ENCODE peak calls at places on chromosomes 4 and X, in nine cellular contexts. T is testis, Y is ovary, R is suprapubic skin, V is adrenal gland, D is tibial nerve, Z is upper lobe of left lung, K is A549, B is IMR-90. E is an unnamed sample.
A peak's percentile ranks its signal among the peaks of the same experiment; 100 is the strongest.

GRCh38 chr4:56066493-56066892 is 117.7 kb downstream of the CEP135 start:
- DNase-seq in T (no peak), Y (no peak), R (no peak), V (no peak), D (no peak), Z (no peak), K (no peak), B (no peak), E (no peak)

GRCh38 chr4:187139116-187139515 is 415.5 kb upstream of the FAT1 start:
- DNase-seq in T (no peak), Y (no peak), R (no peak), V (no peak), D (no peak), Z (no peak), K (no peak), B (no peak), E (no peak)

GRCh38 chr4:8089862-8090261 is 68.8 kb downstream of the ABLIM2 start:
- DNase-seq in T (no peak), Y (no peak), R (no peak), V (no peak), D (no peak), Z (no peak), K (no peak), B (no peak), E (no peak)

GRCh38 chrX:50698944-50699343 is 115.0 kb downstream of the SHROOM4 start:
- DNase-seq in T (no peak), Y (no peak), R (no peak), V (no peak), D (no peak), Z (no peak), K (no peak), B (peak; percentile 44), E (no peak)

GRCh38 chr4:179307297-179308136 is 1865.3 kb upstream of the AGA start:
- DNase-seq in T (peak; percentile 74), Y (no peak), R (no peak), V (no peak), D (peak; percentile 11), Z (no peak), K (peak; percentile 13), B (peak; percentile 23), E (peak; percentile 53)

GRCh38 chr4:132809298-132810032 is 339.6 kb upstream of the PCDH10 start:
- DNase-seq in T (no peak), Y (no peak), R (no peak), V (no peak), D (no peak), Z (no peak), K (no peak), B (no peak), E (no peak)

GRCh38 chrX:148874621-148875020 is 374.2 kb downstream of the AFF2 start:
- DNase-seq in T (no peak), Y (no peak), R (no peak), V (no peak), D (no peak), Z (no peak), K (no peak), B (peak; percentile 72), E (no peak)

GRCh38 chrX:152821145-152821765 is 9.3 kb downstream of the CETN2 start:
- DNase-seq in T (peak; percentile 36), Y (no peak), R (no peak), V (peak; percentile 50), D (no peak), Z (peak; percentile 26), K (peak; percentile 54), B (peak; percentile 32), E (peak; percentile 47)

GRCh38 chr4:182600093-182600492 is 317.1 kb downstream of the DCTD start:
- DNase-seq in T (no peak), Y (no peak), R (no peak), V (no peak), D (no peak), Z (no peak), K (no peak), B (peak; percentile 64), E (no peak)

GRCh38 chr4:15690020-15690809 is 8.6 kb downstream of the FAM200B start:
- DNase-seq in T (no peak), Y (no peak), R (no peak), V (no peak), D (no peak), Z (no peak), K (peak; percentile 88), B (peak; percentile 93), E (no peak)

GRCh38 chr4:11765849-11766453 is 337.3 kb upstream of the HS3ST1 start:
- DNase-seq in T (peak; percentile 26), Y (no peak), R (no peak), V (peak; percentile 38), D (peak; percentile 13), Z (no peak), K (peak; percentile 37), B (peak; percentile 37), E (peak; percentile 14)

GRCh38 chrX:71098302-71098701 is 2.7 kb downstream of the FOXO4 start:
- DNase-seq in T (peak; percentile 83), Y (peak; percentile 67), R (no peak), V (peak; percentile 60), D (peak; percentile 61), Z (peak; percentile 70), K (peak; percentile 55), B (peak; percentile 23), E (peak; percentile 86)

GRCh38 chr4:8055206-8055605 is 103.4 kb downstream of the ABLIM2 start:
- DNase-seq in T (no peak), Y (no peak), R (no peak), V (no peak), D (no peak), Z (no peak), K (no peak), B (no peak), E (no peak)

GRCh38 chrX:85003655-85004244 is at the start of gene APOOL:
- DNase-seq in T (peak; percentile 93), Y (peak; percentile 85), R (peak; percentile 83), V (peak; percentile 90), D (peak; percentile 78), Z (peak; percentile 86), K (peak; percentile 93), B (peak; percentile 88), E (peak; percentile 94)
- TF ChIP-seq POLR2A in T (no peak), Y (no peak), R (no peak), V (no peak), D (no peak), Z (peak; percentile 30), K (peak; percentile 40), B (no peak), E (peak; percentile 69)

DNA sequence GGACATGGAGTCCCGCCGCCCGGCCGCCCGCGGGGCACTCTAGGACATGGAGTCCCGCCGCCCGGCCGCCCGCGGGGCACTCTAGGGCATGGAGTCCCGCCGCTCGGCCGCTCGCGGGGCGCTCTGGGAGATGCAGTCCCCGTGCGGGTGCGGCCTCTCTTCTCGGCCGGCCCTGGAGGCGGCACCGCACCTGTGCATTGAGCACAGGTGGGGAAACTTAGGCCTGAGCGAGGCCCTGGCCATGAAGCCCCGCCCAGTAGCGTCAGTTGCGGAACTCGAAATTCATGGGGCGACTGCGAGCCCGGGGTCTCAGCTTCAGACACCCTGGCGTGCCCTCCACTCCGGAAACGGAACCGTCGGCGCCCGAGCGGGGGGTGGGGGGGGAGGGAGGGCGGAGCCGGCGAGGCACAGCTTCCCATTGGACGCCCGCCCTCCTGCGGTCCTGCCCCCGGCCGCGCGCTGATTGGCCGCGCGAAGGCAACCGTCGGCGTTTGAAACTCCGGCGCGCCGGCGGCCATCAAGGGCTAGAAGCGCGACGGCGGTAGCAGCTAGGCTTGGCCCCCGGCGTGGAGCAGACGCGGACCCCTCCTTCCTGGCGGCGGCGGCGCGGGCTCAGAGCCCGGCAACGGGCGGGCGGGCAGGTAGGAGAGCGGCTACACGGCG is at the start of the genes TACC3 and TMEM129:
- DNase-seq in T (peak; percentile 96), Y (peak; percentile 94), R (peak; percentile 96), V (peak; percentile 93), D (peak; percentile 89), Z (peak; percentile 97), K (peak; percentile 90), B (peak; percentile 87), E (peak; percentile 93)
- TF ChIP-seq POLR2A in T (no peak), Y (peak; percentile 18), R (no peak), V (peak; percentile 10), D (no peak), Z (peak; percentile 70), K (peak; percentile 53), B (peak; percentile 20), E (peak; percentile 37)

GRCh38 chrX:53442322-53442631 is 8.1 kb upstream of the HSD17B10 start:
- DNase-seq in T (no peak), Y (no peak), R (no peak), V (no peak), D (no peak), Z (peak; percentile 33), K (no peak), B (no peak), E (no peak)

GRCh38 chrX:53438832-53439230 is 4.7 kb upstream of the HSD17B10 start:
- DNase-seq in T (no peak), Y (no peak), R (no peak), V (no peak), D (no peak), Z (no peak), K (no peak), B (no peak), E (no peak)

GRCh38 chrX:53440101-53440500 is 5.9 kb upstream of the HSD17B10 start:
- DNase-seq in T (no peak), Y (no peak), R (no peak), V (no peak), D (no peak), Z (no peak), K (no peak), B (no peak), E (no peak)

GRCh38 chrX:53440631-53441517 is 6.7 kb upstream of the HSD17B10 start:
- DNase-seq in T (peak; percentile 21), Y (peak; percentile 82), R (peak; percentile 89), V (peak; percentile 95), D (peak; percentile 60), Z (peak; percentile 83), K (peak; percentile 48), B (peak; percentile 34), E (peak; percentile 73)

GRCh38 chrX:53441531-53442321 is 7.6 kb upstream of the HSD17B10 start:
- DNase-seq in T (peak; percentile 75), Y (peak; percentile 81), R (peak; percentile 82), V (peak; percentile 91), D (peak; percentile 14), Z (peak; percentile 88), K (peak; percentile 91), B (peak; percentile 49), E (peak; percentile 89)
- TF ChIP-seq POLR2A in T (no peak), Y (no peak), R (no peak), V (peak; percentile 32), D (no peak), Z (peak; percentile 39), K (peak; percentile 73), B (no peak), E (peak; percentile 68)

DNA sequence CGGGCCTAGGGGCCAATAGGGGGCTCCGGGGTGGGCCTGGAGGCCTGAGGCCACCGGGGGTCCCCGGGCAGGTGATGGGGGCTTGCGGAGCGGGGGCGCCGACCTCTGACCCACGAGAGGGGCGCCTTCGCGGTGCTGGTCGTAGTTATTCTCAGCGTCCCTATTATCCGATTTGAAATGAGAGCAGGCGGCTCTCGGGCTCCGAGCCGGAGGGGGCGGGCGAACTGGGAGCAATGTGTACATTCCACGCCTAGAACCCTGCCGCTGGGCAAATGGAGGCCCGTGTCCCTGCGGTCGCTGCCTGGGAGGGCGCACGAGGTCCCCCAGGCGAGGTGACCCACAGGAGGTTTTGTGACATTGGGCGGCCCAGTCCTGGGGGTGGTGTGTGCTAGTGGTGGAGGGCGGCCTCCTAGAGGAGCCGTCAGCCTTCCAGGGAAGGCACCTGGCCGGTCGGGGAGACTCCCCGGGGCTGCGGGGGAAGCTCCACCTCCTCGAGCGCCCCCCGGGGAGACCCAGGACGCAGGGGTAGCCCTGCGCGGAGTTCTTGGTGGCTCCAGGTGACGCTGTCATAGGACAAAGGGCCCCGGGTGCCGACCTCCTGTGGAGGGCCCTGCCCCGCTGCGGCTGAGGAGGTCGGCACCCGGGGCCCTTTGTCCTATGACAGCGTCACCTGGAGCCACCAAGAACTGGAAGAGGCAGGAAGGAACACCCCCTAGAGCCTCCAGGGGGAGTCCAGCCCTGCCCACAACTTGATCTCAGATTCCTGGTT is 102.6 kb upstream of the PRKX start:
- DNase-seq in T (peak; percentile 22), Y (peak; percentile 79), R (peak; percentile 80), V (peak; percentile 63), D (peak; percentile 4), Z (peak; percentile 61), K (peak; percentile 42), B (peak; percentile 12), E (peak; percentile 55)
- TF ChIP-seq POLR2A in T (no peak), Y (no peak), R (no peak), V (no peak), D (no peak), Z (peak; percentile 1), K (no peak), B (peak; percentile 10), E (no peak)